ENCODE peak calls at places on chromosomes 7 and 10, in ten cellular contexts. P, D, K, L, N, Y, B, C, E and I are unnamed samples. For H3K4me1, the result is how much of the 10 kb centered on the place peaks cover.

GRCh38 chr7:27183682-27184341 is 1.2 kb downstream of the HOXA11 start:
- DNase-seq in C (no peak), D (no peak), B (no peak), L (no peak), P (no peak), Y (peak), E (no peak), K (no peak), N (no peak), I (no peak)

GRCh38 chr10:90856964-90857634 is 740 bp downstream of the HTR7 start:
- DNase-seq in D (peak), E (peak), Y (peak), L (no peak), P (no peak), C (no peak), K (no peak), N (no peak), B (no peak), I (peak)

GRCh38 chr10:33010132-33011037 is 52.4 kb upstream of the ITGB1 start:
- DNase-seq in E (no peak), N (no peak), P (no peak), B (no peak), K (no peak), Y (peak), L (no peak), D (peak), C (no peak), I (peak)

GRCh38 chr10:43236176-43236850 is 30.6 kb downstream of the RASGEF1A start:
- DNase-seq in D (no peak), L (no peak), N (no peak), C (no peak), K (no peak), E (peak), P (no peak), Y (no peak), B (no peak), I (no peak)

GRCh38 chr10:128310966-128311658 is 184.9 kb upstream of the MKI67 start:
- DNase-seq in D (peak), C (peak), P (no peak), K (no peak), B (no peak), E (no peak), L (no peak), N (no peak), Y (no peak), I (no peak)

GRCh38 chr10:129035052-129035805 is 431.8 kb upstream of the MGMT start:
- DNase-seq in Y (peak), P (no peak), B (no peak), L (peak), E (peak), K (no peak), D (no peak), C (no peak), N (no peak), I (peak)

GRCh38 chr10:74290703-74291102 is 139.7 kb downstream of the ADK start:
- DNase-seq in N (no peak), B (no peak), Y (peak), D (no peak), K (no peak), P (no peak), C (no peak), L (no peak), E (no peak), I (no peak)

GRCh38 chr7:151552352-151553028 is 32.8 kb upstream of the RHEB start:
- DNase-seq in B (no peak), K (peak), L (no peak), D (peak), Y (no peak), E (no peak), N (no peak), C (no peak), P (no peak), I (no peak)

GRCh38 chr10:7300327-7300726 is 110.5 kb downstream of the SFMBT2 start:
- DNase-seq in K (no peak), B (no peak), N (no peak), L (no peak), D (peak), C (no peak), Y (peak), E (no peak), P (no peak), I (no peak)

GRCh38 chr10:97830064-97830463 is 19.6 kb upstream of the GOLGA7B start:
- DNase-seq in C (no peak), D (no peak), K (no peak), L (no peak), Y (no peak), N (no peak), E (no peak), B (no peak), P (no peak), I (no peak)

GRCh38 chr7:151740180-151740845 is 136.6 kb downstream of the PRKAG2 start:
- DNase-seq in Y (no peak), E (no peak), N (no peak), L (no peak), K (no peak), D (no peak), P (no peak), C (no peak), B (no peak), I (no peak)

DNA sequence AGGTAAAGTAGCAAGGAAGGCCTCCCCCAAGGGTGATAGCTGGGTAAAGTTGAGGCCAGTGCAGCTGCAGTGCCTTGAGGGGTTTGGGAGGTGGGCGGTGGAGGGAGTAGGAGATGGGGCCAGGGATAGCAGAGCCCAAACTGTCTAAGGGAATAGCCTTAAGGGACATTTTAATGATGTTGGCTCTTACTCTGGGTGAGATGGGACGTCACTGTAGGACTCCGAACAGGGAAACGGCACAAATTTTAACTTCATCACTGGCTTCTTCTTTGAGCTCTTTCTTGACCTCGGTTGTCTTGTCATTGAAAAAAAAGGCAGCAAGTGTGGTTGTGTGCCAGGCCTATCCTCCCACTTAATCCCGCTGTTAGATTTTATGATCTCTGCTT is 79.5 kb upstream of the SEC61G start:
- DNase-seq in N (no peak), B (no peak), L (no peak), C (no peak), K (no peak), D (no peak), Y (no peak), E (no peak), P (no peak), I (no peak)
- H3K4me1 ChIP-seq in N (under half), B (under half), L (under half), C (under half), K (under half), D (under half), Y (under half), E (under half), P (under half), I (under half)

DNA sequence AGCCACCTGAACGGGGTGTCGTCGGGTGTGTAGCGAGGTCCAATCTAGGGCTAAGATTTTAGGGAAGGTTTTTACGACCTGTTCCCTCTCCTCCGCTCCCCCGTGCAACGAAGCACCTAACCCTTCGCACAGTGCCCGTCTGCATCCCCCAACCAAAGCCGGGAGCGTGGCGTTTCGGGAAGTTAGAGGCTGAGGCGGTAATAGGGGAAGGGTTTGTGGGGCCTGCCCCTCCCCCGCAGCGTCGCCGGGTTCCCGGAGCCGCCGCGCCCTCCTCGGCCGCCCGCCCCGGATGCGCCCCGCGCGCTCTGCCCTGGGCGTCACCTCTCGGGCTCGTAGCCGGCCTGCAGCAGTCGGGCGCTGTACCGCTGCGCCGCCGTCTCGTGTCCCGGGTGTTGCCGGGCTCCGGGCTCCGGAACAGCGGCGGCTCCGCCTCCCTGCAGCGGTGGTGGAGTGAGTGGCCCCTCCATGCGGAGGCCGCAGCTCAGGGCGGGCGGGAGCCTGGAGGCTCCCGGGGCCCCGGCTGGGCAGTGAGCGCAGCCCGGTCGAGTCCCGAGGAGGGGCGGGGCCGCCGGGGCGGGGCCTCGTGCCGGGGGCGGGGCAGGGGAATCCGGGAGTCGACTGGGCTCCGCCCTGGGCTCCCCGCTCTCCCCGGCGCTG is at the start of gene IMPDH1:
- DNase-seq in B (peak), K (peak), D (peak), E (peak), C (peak), Y (peak), P (peak), N (peak), L (peak), I (peak)
- H3K4me1 ChIP-seq in B (under half), K (half or more), D (under half), E (under half), C (under half), Y (under half), P (under half), N (under half), L (under half), I (under half)

GRCh38 chr10:985361-985760 is 2.9 kb upstream of the GTPBP4 start:
- DNase-seq in B (no peak), L (no peak), P (no peak), K (no peak), E (no peak), N (no peak), C (no peak), D (no peak), Y (no peak), I (no peak)
- H3K4me1 ChIP-seq in B (under half), L (under half), P (under half), K (half or more), E (under half), N (under half), C (under half), D (under half), Y (under half), I (under half)

GRCh38 chr7:55065511-55066229 is 46.9 kb downstream of the EGFR start:
- DNase-seq in L (no peak), D (peak), E (no peak), K (no peak), P (no peak), C (no peak), Y (peak), N (no peak), B (no peak), I (no peak)
- H3K4me1 ChIP-seq in L (under half), D (under half), E (half or more), K (under half), P (half or more), C (under half), Y (half or more), N (under half), B (under half), I (under half)